ENCODE peak calls at places on chromosomes 12 and 14, in five cellular contexts. One of them, this sample, is unnamed.

GRCh38 chr14:85195872-85196477 is 334.0 kb upstream of the FLRT2 start:
- DNase-seq in IMR-90: peak; percentile 11
- DNase-seq in A549: peak; percentile 8
- DNase-seq in K562: no peak
- DNase-seq in GM12878: no peak
- DNase-seq in this sample: peak; percentile 18

GRCh38 chr14:50067723-50068495 is 48.5 kb downstream of the VCPKMT start:
- DNase-seq in IMR-90: peak; percentile 81
- DNase-seq in A549: peak; percentile 79
- DNase-seq in K562: no peak
- DNase-seq in GM12878: no peak
- DNase-seq in this sample: peak; percentile 38

GRCh38 chr14:76584271-76584702 is 177.0 kb upstream of the VASH1 start:
- DNase-seq in IMR-90: no peak
- DNase-seq in A549: no peak
- DNase-seq in K562: no peak
- DNase-seq in GM12878: no peak
- DNase-seq in this sample: peak; percentile 91

GRCh38 chr12:128387811-128388422 is 120.9 kb downstream of the TMEM132C start:
- DNase-seq in IMR-90: no peak
- DNase-seq in A549: peak; percentile 44
- DNase-seq in K562: peak; percentile 58
- DNase-seq in GM12878: no peak
- DNase-seq in this sample: no peak

GRCh38 chr12:4395818-4396217 is 16.3 kb upstream of the FGF23 start:
- DNase-seq in IMR-90: no peak
- DNase-seq in A549: no peak
- DNase-seq in K562: no peak
- DNase-seq in GM12878: no peak
- DNase-seq in this sample: no peak

GRCh38 chr14:69170848-69171247 is 17.9 kb upstream of the DCAF5 start:
- DNase-seq in IMR-90: peak; percentile 17
- DNase-seq in A549: no peak
- DNase-seq in K562: no peak
- DNase-seq in GM12878: no peak
- DNase-seq in this sample: no peak

GRCh38 chr14:91119556-91120311 is 5.9 kb downstream of the DGLUCY start:
- DNase-seq in IMR-90: peak; percentile 89
- DNase-seq in A549: peak; percentile 33
- DNase-seq in K562: no peak
- DNase-seq in GM12878: no peak
- DNase-seq in this sample: peak; percentile 41

GRCh38 chr12:114265036-114265435 is 140.9 kb downstream of the TBX5 start:
- DNase-seq in IMR-90: no peak
- DNase-seq in A549: no peak
- DNase-seq in K562: no peak
- DNase-seq in GM12878: no peak
- DNase-seq in this sample: no peak

GRCh38 chr12:47139010-47139681 is 59.4 kb upstream of the AMIGO2 start:
- DNase-seq in IMR-90: no peak
- DNase-seq in A549: no peak
- DNase-seq in K562: no peak
- DNase-seq in GM12878: no peak
- DNase-seq in this sample: no peak

GRCh38 chr12:132710062-132710421 is 600 bp upstream of the PGAM5 start:
- DNase-seq in IMR-90: no peak
- DNase-seq in A549: no peak
- DNase-seq in K562: no peak
- DNase-seq in GM12878: no peak
- DNase-seq in this sample: no peak

GRCh38 chr12:81146228-81147225 is 68.6 kb downstream of the ACSS3 start:
- DNase-seq in IMR-90: no peak
- DNase-seq in A549: no peak
- DNase-seq in K562: no peak
- DNase-seq in GM12878: no peak
- DNase-seq in this sample: no peak

GRCh38 chr14:101230161-101230850 is 326.8 kb upstream of the RTL1 start:
- DNase-seq in IMR-90: no peak
- DNase-seq in A549: peak; percentile 84
- DNase-seq in K562: peak; percentile 42
- DNase-seq in GM12878: no peak
- DNase-seq in this sample: no peak

GRCh38 chr14:103562385-103563088 is at the start of the genes BAG5 and COA8:
- DNase-seq in IMR-90: peak; percentile 75
- DNase-seq in A549: peak; percentile 89
- DNase-seq in K562: peak; percentile 82
- DNase-seq in GM12878: peak; percentile 35
- DNase-seq in this sample: peak; percentile 86
- TF ChIP-seq POLR2A in IMR-90: peak; percentile 69
- TF ChIP-seq POLR2A in A549: peak; percentile 71
- TF ChIP-seq POLR2A in K562: peak; percentile 76
- TF ChIP-seq POLR2A in GM12878: peak; percentile 94
- TF ChIP-seq POLR2A in this sample: peak; percentile 36

GRCh38 chr14:94143239-94143638 is 13.8 kb upstream of the IFI27L2 start:
- DNase-seq in IMR-90: no peak
- DNase-seq in A549: no peak
- DNase-seq in K562: no peak
- DNase-seq in GM12878: no peak
- DNase-seq in this sample: no peak
- TF ChIP-seq CTCF in IMR-90: peak; percentile 30
- TF ChIP-seq CTCF in A549: no peak
- TF ChIP-seq CTCF in K562: peak; percentile 43
- TF ChIP-seq CTCF in GM12878: peak; percentile 49
- TF ChIP-seq CTCF in this sample: peak; percentile 23

DNA sequence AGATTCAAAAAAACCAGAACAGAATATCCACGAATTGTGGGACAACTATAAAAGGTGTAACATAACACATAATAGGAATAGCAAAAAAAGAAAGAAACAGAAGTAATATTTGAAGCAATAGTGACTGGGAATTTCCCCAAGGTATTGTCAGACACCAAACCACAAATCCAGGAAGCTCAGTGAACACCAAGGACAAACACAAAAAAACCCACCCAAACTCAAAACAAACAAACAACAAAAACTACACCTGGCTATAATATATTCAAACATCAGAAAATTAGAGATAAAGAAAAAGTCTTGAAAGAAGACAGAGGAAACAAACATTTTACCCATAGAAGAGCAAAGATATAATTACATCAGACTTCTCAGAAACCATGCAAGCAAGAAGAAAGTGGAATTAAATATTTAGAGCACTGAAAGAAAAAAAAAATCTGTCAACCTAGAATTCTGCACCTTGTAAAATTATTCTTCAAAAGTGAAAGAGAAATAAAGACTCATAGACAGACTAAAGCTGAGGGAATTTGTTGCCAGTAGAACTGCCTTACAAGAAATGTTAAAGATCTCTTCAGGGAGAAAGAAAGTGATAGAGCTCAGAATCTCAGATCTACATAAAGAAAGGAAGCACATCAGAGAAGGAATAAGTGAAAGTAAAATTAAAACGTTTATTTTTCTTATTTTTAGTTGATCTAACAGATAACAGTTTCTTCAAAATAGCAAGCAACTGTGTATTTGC is 12.1 kb upstream of the HMGA2 start:
- DNase-seq in IMR-90: no peak
- DNase-seq in A549: no peak
- DNase-seq in K562: no peak
- DNase-seq in GM12878: no peak
- DNase-seq in this sample: peak; percentile 26
- H3K4me2 ChIP-seq in IMR-90: peak overlapping the region; percentile 78
- H3K4me2 ChIP-seq in A549: no peak overlapping the region
- H3K4me2 ChIP-seq in K562: no peak overlapping the region
- H3K4me2 ChIP-seq in GM12878: no peak overlapping the region
- H3K4me2 ChIP-seq in this sample: peak overlapping the region; percentile 4

GRCh38 chr14:78182722-78183121 is 12.5 kb downstream of the NRXN3 start:
- DNase-seq in IMR-90: no peak
- DNase-seq in A549: no peak
- DNase-seq in K562: no peak
- DNase-seq in GM12878: no peak
- DNase-seq in this sample: no peak
- TF ChIP-seq POLR2A in IMR-90: no peak
- TF ChIP-seq POLR2A in A549: no peak
- TF ChIP-seq POLR2A in K562: no peak
- TF ChIP-seq POLR2A in GM12878: no peak
- TF ChIP-seq POLR2A in this sample: no peak

GRCh38 chr14:104005489-104005888 is 63.2 kb upstream of the RD3L start:
- DNase-seq in IMR-90: no peak
- DNase-seq in A549: no peak
- DNase-seq in K562: no peak
- DNase-seq in GM12878: no peak
- DNase-seq in this sample: no peak

GRCh38 chr14:104003616-104004015 is 61.3 kb upstream of the RD3L start:
- DNase-seq in IMR-90: no peak
- DNase-seq in A549: no peak
- DNase-seq in K562: no peak
- DNase-seq in GM12878: no peak
- DNase-seq in this sample: no peak

GRCh38 chr14:104009297-104009696 is 67.0 kb upstream of the RD3L start:
- DNase-seq in IMR-90: peak; percentile 12
- DNase-seq in A549: no peak
- DNase-seq in K562: no peak
- DNase-seq in GM12878: no peak
- DNase-seq in this sample: no peak

GRCh38 chr14:104004849-104005248 is 62.5 kb upstream of the RD3L start:
- DNase-seq in IMR-90: no peak
- DNase-seq in A549: no peak
- DNase-seq in K562: no peak
- DNase-seq in GM12878: no peak
- DNase-seq in this sample: no peak

GRCh38 chr14:104007121-104007520 is 64.8 kb upstream of the RD3L start:
- DNase-seq in IMR-90: no peak
- DNase-seq in A549: no peak
- DNase-seq in K562: no peak
- DNase-seq in GM12878: no peak
- DNase-seq in this sample: no peak
- TF ChIP-seq CTCF in IMR-90: no peak
- TF ChIP-seq CTCF in A549: no peak
- TF ChIP-seq CTCF in K562: no peak
- TF ChIP-seq CTCF in GM12878: no peak
- TF ChIP-seq CTCF in this sample: no peak

DNA sequence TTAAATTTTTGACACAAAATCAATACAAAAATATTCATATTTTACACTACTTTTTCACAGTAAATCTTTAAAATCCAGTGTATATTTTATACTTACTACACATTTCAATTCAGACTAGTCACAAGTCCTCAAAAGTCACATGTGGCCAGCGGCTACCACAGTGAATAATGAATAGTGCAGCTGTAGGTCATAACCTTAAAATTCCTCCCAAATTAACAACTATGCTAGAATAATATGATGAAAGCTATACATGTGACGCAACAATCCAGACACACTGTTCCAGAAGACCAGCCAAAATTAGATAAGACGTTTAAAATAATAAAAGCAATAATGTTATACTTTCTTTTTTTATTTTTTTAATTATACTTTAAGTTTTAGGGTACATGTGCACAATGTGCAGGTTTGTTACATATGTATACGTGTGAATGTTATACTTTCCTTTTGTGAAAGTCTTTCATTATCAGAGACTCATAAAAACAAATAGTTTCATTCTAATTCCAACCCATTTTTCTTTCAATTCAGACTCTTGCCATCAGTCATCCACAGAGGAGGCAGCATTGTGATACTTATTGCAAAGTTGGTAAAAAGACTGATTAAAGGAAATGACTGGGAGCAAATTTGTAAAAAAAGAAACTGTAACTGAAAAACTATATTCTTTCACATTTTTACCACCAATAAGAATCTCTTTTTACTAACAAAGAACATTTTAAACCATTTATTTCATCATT is 67.0 kb downstream of the C2CD5 start:
- DNase-seq in IMR-90: peak; percentile 85
- DNase-seq in A549: no peak
- DNase-seq in K562: no peak
- DNase-seq in GM12878: no peak
- DNase-seq in this sample: peak; percentile 51
- H3K4me2 ChIP-seq in IMR-90: peak overlapping the region; percentile 20
- H3K4me2 ChIP-seq in A549: no peak overlapping the region
- H3K4me2 ChIP-seq in K562: no peak overlapping the region
- H3K4me2 ChIP-seq in GM12878: no peak overlapping the region
- H3K4me2 ChIP-seq in this sample: peak overlapping the region; percentile 22

GRCh38 chr14:105304565-105304964 is 3.8 kb upstream of the BRF1 start:
- DNase-seq in IMR-90: no peak
- DNase-seq in A549: no peak
- DNase-seq in K562: no peak
- DNase-seq in GM12878: no peak
- DNase-seq in this sample: no peak

GRCh38 chr14:105303949-105304348 is 3.1 kb upstream of the BRF1 start:
- DNase-seq in IMR-90: no peak
- DNase-seq in A549: no peak
- DNase-seq in K562: no peak
- DNase-seq in GM12878: no peak
- DNase-seq in this sample: no peak

GRCh38 chr14:105299654-105300541 is 903 bp downstream of the BRF1 start:
- DNase-seq in IMR-90: no peak
- DNase-seq in A549: no peak
- DNase-seq in K562: no peak
- DNase-seq in GM12878: no peak
- DNase-seq in this sample: peak; percentile 14

GRCh38 chr14:105301103-105301914 is 508 bp upstream of the BRF1 start:
- DNase-seq in IMR-90: peak; percentile 90
- DNase-seq in A549: peak; percentile 97
- DNase-seq in K562: peak; percentile 97
- DNase-seq in GM12878: peak; percentile 78
- DNase-seq in this sample: peak; percentile 95

DNA sequence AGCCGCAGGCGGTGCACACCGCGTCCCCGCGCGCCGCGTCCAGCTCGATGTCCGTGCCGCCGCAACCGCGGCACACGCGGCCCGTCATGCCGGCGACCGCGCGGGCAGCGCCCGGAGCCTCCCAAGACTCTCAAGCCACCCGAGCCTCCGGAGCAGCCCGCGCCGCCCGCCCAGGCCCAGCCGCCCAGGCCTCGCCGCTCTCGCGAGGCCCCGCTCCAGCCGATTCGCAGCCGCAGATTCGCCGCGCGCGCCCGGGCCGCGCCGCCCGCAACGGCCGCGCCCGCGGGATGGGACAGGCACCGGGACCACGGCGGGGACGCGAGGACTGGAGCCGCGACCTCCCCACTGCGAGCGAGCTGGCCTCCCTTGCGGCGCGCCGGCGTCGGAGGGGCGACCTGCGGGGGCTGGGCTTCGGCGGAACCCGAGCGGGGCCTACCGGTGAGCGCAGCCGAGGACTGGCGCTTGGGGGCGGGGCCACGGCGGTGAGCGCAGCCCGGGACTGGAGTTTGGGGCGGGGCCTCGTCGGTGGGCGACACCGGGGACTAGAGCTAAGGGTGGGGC is at the start of gene BRF1:
- DNase-seq in IMR-90: peak; percentile 86
- DNase-seq in A549: peak; percentile 97
- DNase-seq in K562: peak; percentile 88
- DNase-seq in GM12878: no peak
- DNase-seq in this sample: peak; percentile 95
- TF ChIP-seq POLR2A in IMR-90: no peak
- TF ChIP-seq POLR2A in A549: no peak
- TF ChIP-seq POLR2A in K562: no peak
- TF ChIP-seq POLR2A in GM12878: peak; percentile 90
- TF ChIP-seq POLR2A in this sample: no peak

This sample was measured in endothelial cell of umbilical vein.